ENCODE peak calls at places on chromosomes 4 and X, in four cellular contexts. X is uterus; K is lung; F is CD4-positive, alpha-beta T cell. S is an unnamed sample.

GRCh38 chr4:86971355-86971683 is 36.5 kb downstream of the AFF1 start:
- DNase-seq in X (no peak), K (no peak), F (no peak), S (no peak)

GRCh38 chr4:169208516-169208915 is 62.2 kb downstream of the SH3RF1 start:
- DNase-seq in X (no peak), K (no peak), F (no peak), S (no peak)

GRCh38 chrX:115968436-115969252 is 201.9 kb upstream of the AGTR2 start:
- DNase-seq in X (peak), K (peak), F (no peak), S (peak)

GRCh38 chrX:133375558-133376340 is 39.5 kb downstream of the GPC4 start:
- DNase-seq in X (no peak), K (no peak), F (no peak), S (no peak)

GRCh38 chrX:109533631-109534030 is 3.0 kb upstream of the NXT2 start:
- DNase-seq in X (no peak), K (no peak), F (no peak), S (no peak)

GRCh38 chrX:8879750-8880149 is 78.6 kb upstream of the FAM9A start:
- DNase-seq in X (no peak), K (no peak), F (no peak), S (no peak)

GRCh38 chr4:138235419-138235952 is 6.7 kb downstream of the SLC7A11 start:
- DNase-seq in X (no peak), K (no peak), F (no peak), S (no peak)

GRCh38 chrX:11908371-11908770 is 150.3 kb downstream of the MSL3 start:
- DNase-seq in X (no peak), K (no peak), F (no peak), S (no peak)

GRCh38 chr4:186330368-186330767 is 64.4 kb downstream of the F11 start:
- DNase-seq in X (no peak), K (no peak), F (no peak), S (no peak)

GRCh38 chrX:132384301-132384700 is 104.5 kb downstream of the MBNL3 start:
- DNase-seq in X (no peak), K (no peak), F (no peak), S (no peak)

GRCh38 chr4:78207951-78208350 is 150.8 kb downstream of the FRAS1 start:
- DNase-seq in X (no peak), K (no peak), F (no peak), S (no peak)
- H3K27ac ChIP-seq in X (no peak), K (no peak), F (no peak), S (no peak)

DNA sequence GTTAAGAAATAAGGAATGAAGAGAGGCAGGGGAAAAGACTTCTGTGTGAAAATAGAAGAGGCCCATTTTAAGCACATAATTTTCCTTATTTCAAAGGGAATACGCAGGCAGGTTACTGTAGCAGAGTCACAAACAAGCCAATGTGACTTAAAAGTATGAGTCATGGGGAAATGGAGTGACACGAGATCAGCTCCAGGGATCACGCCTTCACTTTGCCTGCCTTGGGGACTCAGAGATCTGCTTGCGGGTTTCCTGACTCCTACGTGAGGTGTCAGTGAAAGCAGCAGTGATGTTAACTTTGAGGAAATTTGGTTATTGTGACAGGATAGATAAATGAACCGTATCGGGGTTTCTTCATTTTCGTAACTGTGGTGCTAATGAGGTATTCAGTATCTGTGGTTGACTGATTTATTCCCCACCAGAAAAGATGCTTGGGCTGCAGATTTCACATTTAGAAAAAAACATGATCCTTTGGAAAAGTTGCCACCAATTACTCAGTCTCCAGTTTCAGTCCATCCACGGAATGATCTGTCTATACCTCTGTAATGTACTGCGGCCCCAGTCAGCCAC is 383.3 kb upstream of the ZFP42 start:
- DNase-seq in X (no peak), K (no peak), F (no peak), S (no peak)
- TF ChIP-seq CTCF in X (no peak), K (no peak), F (no peak), S (no peak)

DNA sequence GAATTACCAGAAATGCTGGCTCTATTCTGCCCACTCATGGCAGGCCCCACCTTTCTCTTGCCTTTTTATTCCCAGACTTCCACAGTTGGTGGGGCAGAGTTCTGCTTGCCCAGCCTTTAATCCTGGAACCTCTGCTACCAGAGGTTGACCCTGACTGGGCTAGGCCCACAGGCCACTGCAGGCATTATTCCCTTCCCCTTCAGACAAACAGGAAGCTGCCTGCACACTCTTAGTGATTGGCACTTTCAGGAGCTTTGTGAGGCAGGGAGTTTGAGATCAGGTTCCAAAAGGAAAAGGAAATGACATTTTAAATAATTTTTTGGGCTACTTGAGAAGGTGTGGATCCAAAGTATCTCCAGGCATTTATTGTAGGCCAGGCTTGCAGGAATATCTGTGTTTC is 18.8 kb downstream of the MSN start:
- DNase-seq in X (no peak), K (no peak), F (no peak), S (no peak)
- H3K27ac ChIP-seq in X (peak), K (no peak), F (peak), S (no peak)

GRCh38 chr4:79576480-79576803 is 168.4 kb upstream of the GK2 start:
- DNase-seq in X (no peak), K (no peak), F (no peak), S (no peak)
- TF ChIP-seq CTCF in X (no peak), K (peak), F (peak), S (peak)

GRCh38 chrX:29285670-29286069 is 698.4 kb downstream of the IL1RAPL1 start:
- DNase-seq in X (no peak), K (no peak), F (no peak), S (no peak)
- H3K27ac ChIP-seq in X (no peak), K (no peak), F (no peak), S (no peak)

GRCh38 chr4:73851293-73851692 is 1.8 kb upstream of the PF4V1 start:
- DNase-seq in X (no peak), K (no peak), F (no peak), S (no peak)

GRCh38 chr4:73855406-73855805 is 2.3 kb downstream of the PF4V1 start:
- DNase-seq in X (no peak), K (no peak), F (no peak), S (no peak)

GRCh38 chr4:73852771-73853170 is 325 bp upstream of the PF4V1 start:
- DNase-seq in X (no peak), K (no peak), F (no peak), S (no peak)

GRCh38 chr4:73853718-73854473 is 800 bp downstream of the PF4V1 start:
- DNase-seq in X (no peak), K (no peak), F (no peak), S (no peak)

DNA sequence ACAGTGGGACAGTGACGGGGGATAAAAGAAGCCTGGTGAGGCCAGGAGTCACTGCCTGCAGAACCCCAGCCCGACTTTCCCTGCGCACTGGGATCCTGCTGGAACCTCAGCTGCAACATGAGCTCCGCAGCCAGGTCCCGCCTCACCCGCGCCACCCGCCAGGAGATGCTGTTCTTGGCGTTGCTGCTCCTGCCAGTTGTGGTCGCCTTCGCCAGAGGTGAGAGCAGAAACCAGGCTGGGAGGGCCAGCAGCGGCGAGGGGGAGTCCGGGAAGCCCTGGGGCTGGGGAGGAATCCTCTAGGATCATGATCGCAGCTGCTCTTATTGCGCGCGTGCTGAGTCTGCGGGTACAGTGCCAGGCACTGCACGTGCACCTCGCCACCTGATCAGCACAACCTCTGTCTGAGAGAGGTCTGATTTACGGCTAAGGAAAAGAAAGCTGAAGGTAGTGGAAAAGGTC is at the start of gene PF4V1:
- DNase-seq in X (no peak), K (no peak), F (no peak), S (no peak)
- TF ChIP-seq CTCF in X (no peak), K (no peak), F (no peak), S (no peak)

DNA sequence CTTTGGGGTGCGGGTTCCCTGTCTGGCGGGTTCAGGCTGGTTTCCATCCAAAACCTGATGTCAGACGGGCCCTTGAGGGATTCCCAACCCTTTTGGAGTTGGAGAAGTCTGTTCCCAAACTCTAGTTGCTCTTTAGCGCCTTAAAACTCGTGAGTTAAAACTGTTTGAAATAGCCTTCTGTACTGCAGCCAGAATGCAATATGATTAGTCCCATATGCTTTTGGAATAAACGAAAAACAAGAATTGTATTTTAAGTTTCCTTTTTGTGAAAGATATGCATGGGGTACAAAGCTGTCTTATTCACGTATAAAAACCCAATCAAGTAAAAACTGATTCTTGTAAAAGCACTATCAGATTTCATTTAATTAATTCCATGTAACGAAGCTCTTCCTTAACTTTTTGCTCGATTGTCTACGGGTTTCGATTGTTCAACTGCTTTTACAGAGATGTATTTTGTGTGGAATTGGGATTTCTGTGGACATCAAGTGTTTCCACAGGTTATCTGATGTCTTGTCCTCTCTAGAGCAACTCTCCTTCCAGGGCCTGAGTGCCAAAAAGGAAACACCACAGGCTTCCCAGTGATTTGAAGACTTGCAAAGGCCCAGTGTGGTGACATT is 49.5 kb downstream of the CLDN34 start:
- DNase-seq in X (no peak), K (no peak), F (no peak), S (no peak)
- H3K27ac ChIP-seq in X (peak), K (peak), F (no peak), S (peak)